ENCODE peak calls at places on chromosome 1, in seven cellular contexts. L is colonic mucosa; R is adrenal gland; G is cardiac muscle cell; H is endodermal cell; P is effector memory CD4-positive, alpha-beta T cell; B is psoas muscle. K is an unnamed sample.

GRCh38 chr1:211511947-211512346 is 20.0 kb upstream of the RD3 start:
- DNase-seq in G (peak; percentile 38), H (no peak), R (no peak), P (no peak), B (no peak), L (no peak), K (no peak)

GRCh38 chr1:236833593-236833992 is 38.5 kb downstream of the MTR start:
- DNase-seq in B (no peak), L (no peak), G (no peak), H (no peak), R (no peak), P (no peak), K (no peak)

GRCh38 chr1:1059494-1060280 is 14.4 kb downstream of the RNF223 start:
- DNase-seq in G (peak; percentile 77), P (peak; percentile 79), B (peak; percentile 94), L (peak; percentile 94), R (peak; percentile 70), H (peak; percentile 96), K (peak; percentile 95)

GRCh38 chr1:229310833-229311232 is 32.0 kb downstream of the CCSAP start:
- DNase-seq in L (no peak), B (no peak), P (no peak), R (no peak), G (no peak), H (no peak), K (no peak)

GRCh38 chr1:154736840-154737239 is 128.9 kb upstream of the ADAR start:
- DNase-seq in P (no peak), R (no peak), L (no peak), B (no peak), H (no peak), G (peak; percentile 83), K (no peak)

GRCh38 chr1:232992227-232992626 is 41.8 kb downstream of the NTPCR start:
- DNase-seq in L (no peak), H (no peak), R (no peak), G (no peak), B (no peak), P (no peak), K (no peak)

GRCh38 chr1:162696286-162696862 is 64.1 kb downstream of the DDR2 start:
- DNase-seq in H (peak; percentile 91), G (peak; percentile 95), P (no peak), L (peak; percentile 53), R (peak; percentile 78), B (peak; percentile 80), K (peak; percentile 75)

GRCh38 chr1:177413982-177414654 is 243.4 kb downstream of the BRINP2 start:
- DNase-seq in B (no peak), H (no peak), P (no peak), R (no peak), L (no peak), G (no peak), K (no peak)

GRCh38 chr1:24506706-24507422 is 4.2 kb downstream of the RCAN3 start:
- DNase-seq in B (no peak), P (no peak), G (no peak), H (peak; percentile 73), L (no peak), R (no peak), K (no peak)

GRCh38 chr1:92169161-92169560 is 48.6 kb upstream of the C1orf146 start:
- DNase-seq in H (no peak), P (no peak), G (no peak), L (no peak), R (no peak), B (no peak), K (no peak)

GRCh38 chr1:8448906-8449661 is 131.2 kb downstream of the SLC45A1 start:
- DNase-seq in B (no peak), P (no peak), R (no peak), L (no peak), G (peak; percentile 60), H (no peak), K (no peak)

GRCh38 chr1:115976900-115977480 is 677 bp downstream of the SLC22A15 start:
- DNase-seq in R (no peak), L (no peak), B (no peak), G (peak; percentile 9), H (no peak), P (no peak), K (no peak)

GRCh38 chr1:187203257-187203656 is 374.5 kb downstream of the PLA2G4A start:
- DNase-seq in L (no peak), G (no peak), R (peak; percentile 49), H (no peak), B (no peak), P (no peak), K (no peak)

GRCh38 chr1:53088616-53089300 is 26.7 kb downstream of the PODN start:
- DNase-seq in L (no peak), P (no peak), H (no peak), R (no peak), B (no peak), G (no peak), K (no peak)

GRCh38 chr1:111732718-111733117 is 6.5 kb downstream of the INKA2 start:
- DNase-seq in P (no peak), H (no peak), L (no peak), G (no peak), R (no peak), B (no peak), K (no peak)

GRCh38 chr1:111733996-111734369 is 5.2 kb downstream of the INKA2 start:
- DNase-seq in R (no peak), P (no peak), B (no peak), L (no peak), G (no peak), H (no peak), K (no peak)

GRCh38 chr1:111731956-111732355 is 7.2 kb downstream of the INKA2 start:
- DNase-seq in G (no peak), R (no peak), P (no peak), H (no peak), B (no peak), L (peak; percentile 9), K (no peak)

GRCh38 chr1:111734426-111734825 is 4.8 kb downstream of the INKA2 start:
- DNase-seq in G (no peak), L (no peak), R (no peak), P (no peak), B (no peak), H (no peak), K (no peak)

GRCh38 chr1:111733183-111733995 is 5.8 kb downstream of the INKA2 start:
- DNase-seq in H (no peak), B (peak; percentile 88), G (peak; percentile 92), P (no peak), L (peak; percentile 41), R (peak; percentile 40), K (peak; percentile 73)
- H3K4me1 ChIP-seq in H (peaks cover 9% of the 10 kb centered on the region), B (peaks cover 92% of the 10 kb centered on the region), G (peaks cover 42% of the 10 kb centered on the region), P (peaks cover 8% of the 10 kb centered on the region), L (peaks cover 5% of the 10 kb centered on the region), R (peaks cover 3% of the 10 kb centered on the region), K (no peaks in the 10 kb centered on the region)

GRCh38 chr1:85569122-85569521 is 11.4 kb upstream of the CCN1 start:
- DNase-seq in B (no peak), P (no peak), R (no peak), G (peak; percentile 78), L (no peak), H (no peak), K (no peak)
- H3K27ac ChIP-seq in B (peak overlapping the region; percentile 7), P (no peak overlapping the region), R (no peak overlapping the region), G (peak overlapping the region; percentile 69), L (no peak overlapping the region), H (no peak overlapping the region), K (peak overlapping the region; percentile 97)

DNA sequence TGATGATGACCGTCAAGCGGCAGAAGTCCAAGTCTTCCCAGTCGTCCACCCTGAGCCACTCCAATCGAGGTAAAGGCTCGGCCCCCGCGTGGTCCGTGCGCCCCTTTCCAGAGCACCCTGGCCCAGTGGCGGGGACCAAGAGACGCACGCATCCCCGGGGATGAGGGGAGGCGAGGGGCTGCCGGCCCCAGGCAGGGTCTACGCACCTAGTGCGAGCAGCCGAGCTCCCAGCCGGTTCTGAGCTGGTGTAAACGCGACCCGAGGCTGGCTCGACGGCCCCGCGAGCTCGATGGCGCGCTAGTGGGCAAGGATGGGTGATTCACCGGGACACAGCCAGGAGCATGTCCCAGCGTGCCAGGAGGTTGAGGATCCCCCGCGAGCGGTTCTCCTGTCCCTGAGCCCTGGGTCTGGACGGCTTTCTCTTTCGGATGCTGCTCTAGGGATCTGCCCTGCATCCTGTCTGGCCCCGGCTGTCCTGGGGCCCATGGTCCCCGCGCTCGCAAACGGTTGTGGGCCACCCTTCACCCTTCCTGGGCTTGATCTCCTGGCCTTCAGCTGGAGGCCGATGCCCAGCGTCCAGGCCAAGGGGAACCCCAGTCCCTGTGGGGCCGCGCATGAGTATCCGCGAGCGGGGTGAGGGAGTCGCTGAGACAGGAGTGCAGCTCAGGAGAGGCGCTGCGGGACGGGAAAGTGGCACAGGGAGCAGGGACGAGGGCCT is 689 bp downstream of the PKP1 start:
- DNase-seq in B (no peak), R (no peak), P (no peak), H (no peak), L (no peak), G (no peak), K (peak; percentile 68)
- H3K4me3 ChIP-seq in B (peak overlapping the region; percentile 41), R (no peak overlapping the region), P (no peak overlapping the region), H (no peak overlapping the region), L (no peak overlapping the region), G (no peak overlapping the region), K (no peak overlapping the region)

GRCh38 chr1:3788756-3789420 is 7.4 kb downstream of the LRRC47 start:
- DNase-seq in R (no peak), L (no peak), P (no peak), B (no peak), G (no peak), H (peak; percentile 44), K (no peak)

GRCh38 chr1:3785458-3786157 is 10.7 kb downstream of the LRRC47 start:
- DNase-seq in G (no peak), H (peak; percentile 90), R (peak; percentile 70), L (peak; percentile 44), B (no peak), P (no peak), K (no peak)

GRCh38 chr1:3787745-3788605 is 8.3 kb downstream of the LRRC47 start:
- DNase-seq in L (no peak), P (no peak), H (no peak), B (no peak), G (no peak), R (no peak), K (no peak)

GRCh38 chr1:3786468-3787346 is 9.6 kb downstream of the LRRC47 start:
- DNase-seq in R (no peak), H (no peak), G (no peak), P (no peak), B (no peak), L (no peak), K (no peak)

DNA sequence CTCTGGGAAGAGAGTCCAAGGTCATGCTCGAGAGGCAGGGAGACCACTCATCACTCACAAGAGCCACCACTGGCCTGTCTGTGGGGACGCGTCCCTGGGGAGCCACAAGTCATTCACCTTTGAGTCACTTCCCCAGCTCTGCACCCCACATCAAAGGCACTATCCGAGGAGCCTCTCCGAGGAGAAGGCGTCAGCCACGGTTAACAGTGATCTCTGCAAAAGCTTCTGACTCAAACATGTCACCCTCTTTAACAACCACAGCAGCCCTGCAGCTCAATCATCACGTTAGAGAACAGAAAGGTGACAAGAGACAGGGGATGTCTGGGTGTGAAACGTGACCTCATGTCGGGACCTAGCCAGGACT is 9.0 kb downstream of the LRRC47 start:
- DNase-seq in G (no peak), R (peak; percentile 58), P (peak; percentile 52), B (no peak), L (no peak), H (no peak), K (no peak)
- H3K4me1 ChIP-seq in G (no peaks in the 10 kb centered on the region), R (peaks cover 8% of the 10 kb centered on the region), P (peaks cover 12% of the 10 kb centered on the region), B (peaks cover 5% of the 10 kb centered on the region), L (no peaks in the 10 kb centered on the region), H (no peaks in the 10 kb centered on the region), K (no peaks in the 10 kb centered on the region)

K was measured in aorta.